ENCODE peak calls at places on chromosome 18, in eight cellular contexts. One of them, this sample, is unnamed.

GRCh38 chr18:74562080-74562725 is 27.9 kb downstream of the CNDP1 start:
- DNase-seq in AG04449: no peak
- DNase-seq in activated T-helper 1 cell treated with anti-CD3 and anti-CD28 coated beads, Interleukin-2, amount 50 U/mL, for 16 hours: no peak
- DNase-seq in lung: no peak
- DNase-seq in neural progenitor cell: no peak
- DNase-seq in NCI-H1105 treated with DMSO at 0.1 percent for 48 hours: no peak
- DNase-seq in activated naive CD4-positive, alpha-beta T cell: no peak
- DNase-seq in endothelial cell of umbilical vein: no peak
- DNase-seq in this sample: no peak

GRCh38 chr18:35045808-35046207 is 4.6 kb downstream of the MAPRE2 start:
- DNase-seq in lung: no peak
- DNase-seq in neural progenitor cell: no peak
- DNase-seq in NCI-H1105 treated with DMSO at 0.1 percent for 48 hours: no peak
- DNase-seq in activated T-helper 1 cell treated with anti-CD3 and anti-CD28 coated beads, Interleukin-2, amount 50 U/mL, for 16 hours: no peak
- DNase-seq in activated naive CD4-positive, alpha-beta T cell: no peak
- DNase-seq in AG04449: no peak
- DNase-seq in endothelial cell of umbilical vein: no peak
- DNase-seq in this sample: no peak

GRCh38 chr18:57015036-57015805 is 131.7 kb upstream of the BOD1L2 start:
- DNase-seq in NCI-H1105 treated with DMSO at 0.1 percent for 48 hours: no peak
- DNase-seq in activated T-helper 1 cell treated with anti-CD3 and anti-CD28 coated beads, Interleukin-2, amount 50 U/mL, for 16 hours: no peak
- DNase-seq in activated naive CD4-positive, alpha-beta T cell: no peak
- DNase-seq in lung: no peak
- DNase-seq in AG04449: no peak
- DNase-seq in endothelial cell of umbilical vein: no peak
- DNase-seq in neural progenitor cell: peak; percentile 59
- DNase-seq in this sample: no peak

GRCh38 chr18:13003466-13003896 is 12.3 kb downstream of the CEP192 start:
- DNase-seq in neural progenitor cell: peak; percentile 54
- DNase-seq in activated T-helper 1 cell treated with anti-CD3 and anti-CD28 coated beads, Interleukin-2, amount 50 U/mL, for 16 hours: no peak
- DNase-seq in lung: no peak
- DNase-seq in NCI-H1105 treated with DMSO at 0.1 percent for 48 hours: no peak
- DNase-seq in AG04449: no peak
- DNase-seq in endothelial cell of umbilical vein: peak; percentile 61
- DNase-seq in activated naive CD4-positive, alpha-beta T cell: no peak
- DNase-seq in this sample: no peak

GRCh38 chr18:23887493-23887892 is 127.1 kb upstream of the TTC39C start:
- DNase-seq in AG04449: no peak
- DNase-seq in neural progenitor cell: no peak
- DNase-seq in endothelial cell of umbilical vein: no peak
- DNase-seq in NCI-H1105 treated with DMSO at 0.1 percent for 48 hours: peak; percentile 98
- DNase-seq in activated T-helper 1 cell treated with anti-CD3 and anti-CD28 coated beads, Interleukin-2, amount 50 U/mL, for 16 hours: no peak
- DNase-seq in lung: no peak
- DNase-seq in activated naive CD4-positive, alpha-beta T cell: no peak
- DNase-seq in this sample: no peak

GRCh38 chr18:58584219-58585127 is 44.4 kb downstream of the ALPK2 start:
- DNase-seq in NCI-H1105 treated with DMSO at 0.1 percent for 48 hours: peak; percentile 21
- DNase-seq in lung: no peak
- DNase-seq in neural progenitor cell: peak; percentile 84
- DNase-seq in endothelial cell of umbilical vein: no peak
- DNase-seq in activated naive CD4-positive, alpha-beta T cell: no peak
- DNase-seq in activated T-helper 1 cell treated with anti-CD3 and anti-CD28 coated beads, Interleukin-2, amount 50 U/mL, for 16 hours: no peak
- DNase-seq in AG04449: no peak
- DNase-seq in this sample: no peak

GRCh38 chr18:48607049-48607984 is 68.5 kb downstream of the CTIF start:
- DNase-seq in AG04449: peak; percentile 74
- DNase-seq in NCI-H1105 treated with DMSO at 0.1 percent for 48 hours: no peak
- DNase-seq in lung: peak; percentile 54
- DNase-seq in activated naive CD4-positive, alpha-beta T cell: no peak
- DNase-seq in neural progenitor cell: peak; percentile 63
- DNase-seq in endothelial cell of umbilical vein: no peak
- DNase-seq in activated T-helper 1 cell treated with anti-CD3 and anti-CD28 coated beads, Interleukin-2, amount 50 U/mL, for 16 hours: no peak
- DNase-seq in this sample: peak; percentile 60

GRCh38 chr18:26466026-26466425 is 82.3 kb downstream of the KCTD1 start:
- DNase-seq in activated T-helper 1 cell treated with anti-CD3 and anti-CD28 coated beads, Interleukin-2, amount 50 U/mL, for 16 hours: no peak
- DNase-seq in activated naive CD4-positive, alpha-beta T cell: no peak
- DNase-seq in endothelial cell of umbilical vein: no peak
- DNase-seq in AG04449: no peak
- DNase-seq in lung: no peak
- DNase-seq in NCI-H1105 treated with DMSO at 0.1 percent for 48 hours: no peak
- DNase-seq in neural progenitor cell: no peak
- DNase-seq in this sample: no peak

GRCh38 chr18:58351776-58352175 is 277.1 kb downstream of the ALPK2 start:
- DNase-seq in lung: no peak
- DNase-seq in activated naive CD4-positive, alpha-beta T cell: no peak
- DNase-seq in activated T-helper 1 cell treated with anti-CD3 and anti-CD28 coated beads, Interleukin-2, amount 50 U/mL, for 16 hours: no peak
- DNase-seq in AG04449: no peak
- DNase-seq in neural progenitor cell: no peak
- DNase-seq in endothelial cell of umbilical vein: no peak
- DNase-seq in NCI-H1105 treated with DMSO at 0.1 percent for 48 hours: no peak
- DNase-seq in this sample: no peak

GRCh38 chr18:1510542-1511179 is 606.0 kb downstream of the ADCYAP1 start:
- DNase-seq in AG04449: no peak
- DNase-seq in activated T-helper 1 cell treated with anti-CD3 and anti-CD28 coated beads, Interleukin-2, amount 50 U/mL, for 16 hours: no peak
- DNase-seq in NCI-H1105 treated with DMSO at 0.1 percent for 48 hours: no peak
- DNase-seq in activated naive CD4-positive, alpha-beta T cell: no peak
- DNase-seq in lung: no peak
- DNase-seq in neural progenitor cell: no peak
- DNase-seq in endothelial cell of umbilical vein: no peak
- DNase-seq in this sample: no peak

GRCh38 chr18:45839415-45840395 is 14.2 kb downstream of the SIGLEC15 start:
- DNase-seq in activated naive CD4-positive, alpha-beta T cell: no peak
- DNase-seq in neural progenitor cell: peak; percentile 50
- DNase-seq in activated T-helper 1 cell treated with anti-CD3 and anti-CD28 coated beads, Interleukin-2, amount 50 U/mL, for 16 hours: no peak
- DNase-seq in NCI-H1105 treated with DMSO at 0.1 percent for 48 hours: peak; percentile 35
- DNase-seq in AG04449: no peak
- DNase-seq in lung: no peak
- DNase-seq in endothelial cell of umbilical vein: peak; percentile 70
- DNase-seq in this sample: no peak

GRCh38 chr18:35231052-35231451 is 9.8 kb upstream of the ZNF397 start:
- DNase-seq in NCI-H1105 treated with DMSO at 0.1 percent for 48 hours: peak; percentile 43
- DNase-seq in activated T-helper 1 cell treated with anti-CD3 and anti-CD28 coated beads, Interleukin-2, amount 50 U/mL, for 16 hours: peak; percentile 64
- DNase-seq in lung: peak; percentile 83
- DNase-seq in endothelial cell of umbilical vein: peak; percentile 79
- DNase-seq in AG04449: peak; percentile 7
- DNase-seq in activated naive CD4-positive, alpha-beta T cell: peak; percentile 64
- DNase-seq in neural progenitor cell: peak; percentile 87
- DNase-seq in this sample: peak; percentile 85

GRCh38 chr18:79606621-79607331 is 72.8 kb upstream of the CTDP1 start:
- DNase-seq in NCI-H1105 treated with DMSO at 0.1 percent for 48 hours: no peak
- DNase-seq in endothelial cell of umbilical vein: no peak
- DNase-seq in activated T-helper 1 cell treated with anti-CD3 and anti-CD28 coated beads, Interleukin-2, amount 50 U/mL, for 16 hours: no peak
- DNase-seq in activated naive CD4-positive, alpha-beta T cell: no peak
- DNase-seq in AG04449: no peak
- DNase-seq in lung: no peak
- DNase-seq in neural progenitor cell: no peak
- DNase-seq in this sample: no peak

GRCh38 chr18:58528011-58528367 is 100.9 kb downstream of the ALPK2 start:
- DNase-seq in AG04449: no peak
- DNase-seq in activated T-helper 1 cell treated with anti-CD3 and anti-CD28 coated beads, Interleukin-2, amount 50 U/mL, for 16 hours: no peak
- DNase-seq in NCI-H1105 treated with DMSO at 0.1 percent for 48 hours: peak; percentile 8
- DNase-seq in neural progenitor cell: no peak
- DNase-seq in lung: no peak
- DNase-seq in activated naive CD4-positive, alpha-beta T cell: no peak
- DNase-seq in endothelial cell of umbilical vein: no peak
- DNase-seq in this sample: no peak

GRCh38 chr18:75003089-75003488 is 205.8 kb downstream of the PTGR3 start:
- DNase-seq in neural progenitor cell: no peak
- DNase-seq in AG04449: no peak
- DNase-seq in endothelial cell of umbilical vein: peak; percentile 30
- DNase-seq in lung: no peak
- DNase-seq in activated naive CD4-positive, alpha-beta T cell: no peak
- DNase-seq in NCI-H1105 treated with DMSO at 0.1 percent for 48 hours: no peak
- DNase-seq in activated T-helper 1 cell treated with anti-CD3 and anti-CD28 coated beads, Interleukin-2, amount 50 U/mL, for 16 hours: no peak
- DNase-seq in this sample: no peak

This sample was measured in psoas muscle.